ENCODE peak calls at places on chromosomes 5 and 9, in five cellular contexts. I is pancreas, Y is A549, W is cardiac muscle cell, A is stomach. X is an unnamed sample. For H3K4me1, the result is how much of the 10 kb centered on the place peaks cover.

GRCh38 chr5:172370648-172371248 is 83.6 kb downstream of the SH3PXD2B start:
- DNase-seq in I (no peak), Y (peak), W (peak), A (peak), X (peak)

GRCh38 chr5:14379739-14380497 is 201.7 kb upstream of the OTULINL start:
- DNase-seq in I (no peak), Y (no peak), W (no peak), A (no peak), X (no peak)

GRCh38 chr5:96187309-96188027 is 225.8 kb upstream of the ELL2 start:
- DNase-seq in I (no peak), Y (peak), W (no peak), A (no peak), X (no peak)

GRCh38 chr5:178642351-178642909 is 15.6 kb upstream of the CLK4 start:
- DNase-seq in I (no peak), Y (no peak), W (peak), A (no peak), X (no peak)

GRCh38 chr5:112127856-112128255 is 291.2 kb downstream of the EPB41L4A start:
- DNase-seq in I (no peak), Y (no peak), W (no peak), A (no peak), X (no peak)

GRCh38 chr9:752681-753200 is 88.8 kb upstream of the DMRT1 start:
- DNase-seq in I (no peak), Y (no peak), W (no peak), A (no peak), X (no peak)

GRCh38 chr5:96788112-96788749 is 19.5 kb downstream of the ERAP1 start:
- DNase-seq in I (no peak), Y (no peak), W (peak), A (no peak), X (no peak)

GRCh38 chr9:93635186-93636107 is 59.1 kb downstream of the PHF2 start:
- DNase-seq in I (no peak), Y (no peak), W (no peak), A (no peak), X (no peak)

GRCh38 chr5:189976-190365 is 1.3 kb upstream of the LRRC14B start:
- DNase-seq in I (no peak), Y (no peak), W (no peak), A (no peak), X (no peak)

GRCh38 chr9:116032683-116033440 is 120.7 kb upstream of the PAPPA start:
- DNase-seq in I (peak), Y (no peak), W (no peak), A (no peak), X (no peak)

GRCh38 chr5:98483301-98483700 is 290.2 kb upstream of the RGMB start:
- DNase-seq in I (no peak), Y (no peak), W (peak), A (no peak), X (no peak)

GRCh38 chr9:122816163-122816867 is 12.1 kb downstream of the PDCL start:
- DNase-seq in I (no peak), Y (no peak), W (peak), A (no peak), X (no peak)

GRCh38 chr5:172144931-172145869 is 42.8 kb downstream of the STK10 start:
- DNase-seq in I (no peak), Y (no peak), W (no peak), A (no peak), X (no peak)

GRCh38 chr5:131684051-131684450 is 49.0 kb upstream of the RAPGEF6 start:
- DNase-seq in I (no peak), Y (no peak), W (no peak), A (no peak), X (no peak)

GRCh38 chr5:146620663-146621051 is 104.7 kb upstream of the GPR151 start:
- DNase-seq in I (peak), Y (no peak), W (no peak), A (no peak), X (peak)

GRCh38 chr9:75198436-75198835 is 110.1 kb downstream of the OSTF1 start:
- DNase-seq in I (no peak), Y (no peak), W (no peak), A (no peak), X (no peak)

GRCh38 chr5:77743181-77743580 is 33.0 kb downstream of the TBCA start:
- DNase-seq in I (no peak), Y (no peak), W (peak), A (no peak), X (no peak)

GRCh38 chr9:114938687-114939575 is 8.5 kb upstream of the TNFSF8 start:
- DNase-seq in I (no peak), Y (no peak), W (peak), A (no peak), X (no peak)

GRCh38 chr9:9305600-9305999 is 1307.2 kb downstream of the PTPRD start:
- DNase-seq in I (no peak), Y (no peak), W (no peak), A (no peak), X (no peak)

GRCh38 chr5:144328505-144328904 is 157.8 kb downstream of the KCTD16 start:
- DNase-seq in I (no peak), Y (no peak), W (no peak), A (no peak), X (no peak)

DNA sequence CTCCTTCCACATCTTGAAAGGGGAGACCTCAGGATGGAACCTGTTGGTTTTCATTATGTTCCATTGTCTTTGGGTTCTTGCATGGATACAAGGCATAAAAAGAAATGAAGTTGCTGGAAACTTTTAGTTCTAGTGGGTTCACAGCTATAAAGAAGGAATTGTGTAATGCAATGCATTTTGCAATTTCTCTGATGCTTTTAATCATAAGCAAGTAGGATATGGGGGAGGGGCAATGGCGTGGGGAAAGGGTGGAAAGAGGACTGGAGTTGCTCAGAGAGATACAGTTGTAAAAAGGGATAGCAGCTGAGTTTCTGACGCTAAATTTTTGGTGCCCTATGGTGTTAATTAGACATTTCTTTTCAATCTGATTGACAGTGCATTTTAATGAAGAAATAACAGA is 88.6 kb upstream of the FANCC start:
- DNase-seq in I (no peak), Y (no peak), W (peak), A (no peak), X (no peak)
- H3K4me1 ChIP-seq in I (under half), Y (under half), W (under half), A (under half), X (under half)

DNA sequence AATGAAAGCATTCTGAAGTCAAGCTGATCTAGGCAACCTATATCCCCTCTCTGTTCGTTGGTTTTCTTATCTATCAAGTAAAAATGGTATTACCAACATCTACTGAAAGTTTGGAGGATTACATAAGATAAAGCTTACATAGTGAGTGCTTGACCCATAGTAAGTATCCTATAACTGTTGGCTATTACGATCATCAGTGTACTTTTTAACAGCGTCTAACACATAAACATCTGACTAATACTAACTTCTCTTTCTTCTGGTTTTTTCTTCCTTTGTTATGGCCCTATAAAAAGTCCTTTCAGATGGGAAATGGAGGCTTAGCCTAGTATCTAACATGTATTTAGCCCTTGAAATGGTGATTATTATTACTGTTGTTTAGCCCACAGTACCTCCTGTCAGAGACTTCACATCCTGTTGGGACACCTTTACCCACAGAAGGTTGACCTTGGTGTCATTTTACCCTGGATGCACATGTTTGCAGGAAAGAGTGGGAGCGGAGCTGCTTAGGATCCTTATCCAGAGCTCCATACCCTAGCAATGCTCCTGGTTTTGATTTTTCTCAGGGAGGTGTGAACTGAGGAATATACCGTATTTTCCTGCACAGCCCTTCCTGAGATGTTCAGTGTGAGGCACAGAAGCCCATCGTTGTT is 6.0 kb downstream of the INSYN2B start:
- DNase-seq in I (no peak), Y (no peak), W (no peak), A (no peak), X (no peak)
- H3K4me1 ChIP-seq in I (under half), Y (under half), W (under half), A (under half), X (under half)

GRCh38 chr9:121288874-121289553 is 21.1 kb downstream of the GSN start:
- DNase-seq in I (peak), Y (peak), W (peak), A (peak), X (peak)
- H3K4me1 ChIP-seq in I (under half), Y (under half), W (half or more), A (half or more), X (under half)

DNA sequence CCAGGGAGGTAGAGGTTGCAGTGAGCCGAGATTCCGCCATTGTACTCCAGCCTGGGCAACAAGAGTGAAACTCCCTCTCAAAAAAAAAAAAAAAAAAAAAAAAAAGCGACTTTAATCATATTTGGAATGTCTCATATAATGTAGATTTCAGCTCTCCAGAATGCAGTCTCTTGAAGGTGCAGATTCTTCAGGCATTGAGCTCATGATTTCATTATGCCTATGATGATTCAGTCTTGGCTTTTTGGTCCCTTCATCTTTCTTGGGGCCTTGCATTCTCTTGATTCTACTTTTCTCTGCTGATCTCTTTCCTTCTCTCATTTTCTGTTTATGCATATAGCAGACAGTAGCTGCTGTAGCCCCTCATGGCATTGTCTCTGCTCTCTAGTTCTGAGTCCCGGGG is 22.9 kb downstream of the KDM4C start:
- DNase-seq in I (no peak), Y (no peak), W (peak), A (no peak), X (no peak)
- H3K4me1 ChIP-seq in I (under half), Y (under half), W (under half), A (under half), X (under half)

GRCh38 chr9:98654247-98654646 is 54.5 kb downstream of the GABBR2 start:
- DNase-seq in I (no peak), Y (no peak), W (no peak), A (no peak), X (no peak)
- H3K4me1 ChIP-seq in I (under half), Y (under half), W (under half), A (under half), X (under half)

X was measured in NT2/D1.